ENCODE peak calls at places on chromosomes 1 and 21, in five cellular contexts. Q is G401, V is NCI-H69, N is tibial artery, O is T47D. B is an unnamed sample.

GRCh38 chr1:48249868-48250267 is 27.4 kb downstream of the SLC5A9 start:
- DNase-seq in N (no peak), V (peak), Q (no peak), O (no peak), B (no peak)

GRCh38 chr1:24635195-24635843 is 7.8 kb upstream of the SRRM1 start:
- DNase-seq in N (no peak), Q (peak), V (peak), O (peak), B (no peak)

GRCh38 chr1:6098303-6099215 is 52.9 kb downstream of the KCNAB2 start:
- DNase-seq in V (no peak), N (no peak), Q (no peak), O (no peak), B (no peak)

GRCh38 chr1:213135572-213135971 is 84.5 kb downstream of the RPS6KC1 start:
- DNase-seq in O (peak), N (no peak), Q (no peak), V (peak), B (no peak)

GRCh38 chr21:14734191-14734590 is 188.1 kb upstream of the SAMSN1 start:
- DNase-seq in N (no peak), Q (no peak), O (no peak), V (no peak), B (no peak)

GRCh38 chr21:17451364-17451869 is 61.4 kb upstream of the CXADR start:
- DNase-seq in N (no peak), V (no peak), O (no peak), Q (no peak), B (no peak)

GRCh38 chr1:52913014-52913413 is 8.5 kb downstream of the ECHDC2 start:
- DNase-seq in Q (no peak), O (no peak), V (no peak), N (no peak), B (no peak)

GRCh38 chr1:20371411-20371810 is 80.7 kb downstream of the VWA5B1 start:
- DNase-seq in Q (no peak), V (no peak), N (no peak), O (no peak), B (no peak)

GRCh38 chr21:16137106-16137505 is 407.3 kb downstream of the USP25 start:
- DNase-seq in Q (no peak), O (no peak), V (no peak), N (no peak), B (no peak)

GRCh38 chr1:237864338-237865244 is 26.1 kb downstream of the ZP4 start:
- DNase-seq in V (peak), N (peak), Q (peak), O (no peak), B (peak)

GRCh38 chr21:37627074-37627473 is 260.5 kb downstream of the DYRK1A start:
- DNase-seq in Q (no peak), O (no peak), V (peak), N (no peak), B (no peak)

GRCh38 chr1:156885314-156885713 is 8.2 kb upstream of the PEAR1 start:
- DNase-seq in O (no peak), N (no peak), V (no peak), Q (no peak), B (no peak)

GRCh38 chr21:16983425-16983824 is 529.4 kb upstream of the CXADR start:
- DNase-seq in Q (no peak), O (no peak), N (no peak), V (peak), B (no peak)

GRCh38 chr1:161973924-161974845 is 49.5 kb downstream of the OLFML2B start:
- DNase-seq in Q (peak), V (no peak), N (peak), O (no peak), B (no peak)

GRCh38 chr21:41141031-41141457 is 26.9 kb upstream of the BACE2 start:
- DNase-seq in Q (no peak), V (no peak), O (peak), N (no peak), B (no peak)

GRCh38 chr1:55955237-55955636 is 624.1 kb downstream of the PLPP3 start:
- DNase-seq in V (no peak), N (no peak), Q (no peak), O (no peak), B (no peak)

GRCh38 chr1:226692067-226692792 is 46.9 kb downstream of the ITPKB start:
- DNase-seq in N (no peak), V (no peak), Q (no peak), O (no peak), B (no peak)

GRCh38 chr1:67888707-67889106 is 55.4 kb upstream of the GNG12 start:
- DNase-seq in V (no peak), O (no peak), N (no peak), Q (no peak), B (no peak)

GRCh38 chr1:39159224-39160036 is 45.1 kb upstream of the MACF1 start:
- DNase-seq in Q (no peak), O (no peak), V (no peak), N (no peak), B (no peak)

GRCh38 chr1:11070876-11071275 is 11.1 kb upstream of the SRM start:
- DNase-seq in O (no peak), Q (no peak), V (peak), N (peak), B (peak)

GRCh38 chr1:60891315-60891714 is 191.0 kb upstream of the NFIA start:
- DNase-seq in V (no peak), O (no peak), Q (no peak), N (no peak), B (no peak)

GRCh38 chr1:151458936-151459330 is 361 bp downstream of the POGZ start:
- DNase-seq in Q (peak), O (peak), V (peak), N (peak), B (peak)

GRCh38 chr1:111956155-111956817 is 33.2 kb downstream of the KCND3 start:
- DNase-seq in O (no peak), Q (no peak), V (no peak), N (no peak), B (no peak)

GRCh38 chr1:62687421-62687902 is 724 bp downstream of the DOCK7 start:
- DNase-seq in V (peak), O (no peak), Q (peak), N (no peak), B (no peak)

GRCh38 chr1:193013005-193013404 is 46.2 kb downstream of the UCHL5 start:
- DNase-seq in O (no peak), N (no peak), Q (no peak), V (no peak), B (no peak)

GRCh38 chr1:191870490-191870889 is 287.8 kb upstream of the RGS18 start:
- DNase-seq in Q (no peak), V (no peak), N (no peak), O (no peak), B (no peak)

GRCh38 chr1:31661856-31662255 is 17.2 kb upstream of the PEF1 start:
- DNase-seq in V (no peak), N (no peak), Q (no peak), O (no peak), B (no peak)

GRCh38 chr1:240888039-240888786 is 276.3 kb upstream of the GREM2 start:
- DNase-seq in O (peak), N (no peak), Q (peak), V (peak), B (no peak)

GRCh38 chr21:45140346-45140940 is 66.1 kb downstream of the ADARB1 start:
- DNase-seq in Q (peak), V (peak), O (peak), N (peak), B (peak)

GRCh38 chr1:159560599-159560998 is 24.8 kb upstream of the OR10J5 start:
- DNase-seq in Q (no peak), O (no peak), V (no peak), N (no peak), B (no peak)

GRCh38 chr1:85313888-85314696 is 37.7 kb upstream of the BCL10 start:
- DNase-seq in V (no peak), N (peak), Q (no peak), O (no peak), B (no peak)

GRCh38 chr1:37701051-37701450 is 8.7 kb downstream of the CDCA8 start:
- DNase-seq in V (no peak), Q (no peak), N (no peak), O (no peak), B (no peak)

GRCh38 chr1:207085887-207086286 is 2.8 kb upstream of the C4BPB start:
- DNase-seq in V (no peak), N (no peak), Q (no peak), O (no peak), B (no peak)

GRCh38 chr1:39086386-39087108 is 60.4 kb downstream of the NDUFS5 start:
- DNase-seq in Q (no peak), V (no peak), O (no peak), N (no peak), B (no peak)

GRCh38 chr21:41243107-41243506 is 73.5 kb upstream of the FAM3B start:
- DNase-seq in Q (no peak), V (no peak), N (no peak), O (no peak), B (no peak)